ENCODE peak calls at places on chromosomes 13 and 19, in nine cellular contexts. I is iPS-NIHi11; W is BE2C; Y is immature natural killer cell; U is A549; T is C1 segment of cervical spinal cord; D is HT-29; N is stimulated activated CD4-positive, alpha-beta T cell treated with anti-CD3 and anti-CD28 coated beads, Interleukin-1b, Interleukin-23, amount 100 ng/mL, for 4 hours; P is uterus. K is an unnamed sample.
A peak's percentile ranks its signal among the peaks of the same experiment; 100 is the strongest.

GRCh38 chr19:45153339-45154063 is 7.3 kb downstream of the NKPD1 start:
- DNase-seq in I (peak; percentile 80), P (peak; percentile 42), T (no peak), Y (peak; percentile 22), N (peak; percentile 30), U (no peak), W (peak; percentile 85), D (peak; percentile 52), K (peak; percentile 11)

GRCh38 chr19:13937479-13938360 is 497 bp downstream of the PODNL1 start:
- DNase-seq in U (no peak), I (peak; percentile 44), N (no peak), T (no peak), W (no peak), P (no peak), D (no peak), Y (no peak), K (no peak)

GRCh38 chr19:38233740-38234251 is 9.8 kb upstream of the DPF1 start:
- DNase-seq in D (peak; percentile 98), U (peak; percentile 90), Y (peak; percentile 55), T (no peak), P (peak; percentile 60), I (peak; percentile 84), W (peak; percentile 89), N (peak; percentile 77), K (peak; percentile 71)

GRCh38 chr13:40639226-40639681 is 27.2 kb downstream of the FOXO1 start:
- DNase-seq in T (no peak), I (no peak), N (no peak), P (no peak), U (no peak), W (no peak), Y (no peak), D (no peak), K (no peak)

GRCh38 chr19:53078668-53079067 is 24.6 kb downstream of the ZNF160 start:
- DNase-seq in U (no peak), W (no peak), T (no peak), I (no peak), P (no peak), D (no peak), Y (no peak), N (no peak), K (no peak)

GRCh38 chr19:19259741-19260140 is 13.4 kb downstream of the TM6SF2 start:
- DNase-seq in I (peak; percentile 83), T (no peak), D (peak; percentile 11), W (peak; percentile 74), Y (no peak), N (no peak), U (peak; percentile 71), P (no peak), K (no peak)

GRCh38 chr13:111458001-111458531 is 137.6 kb downstream of the TEX29 start:
- DNase-seq in D (no peak), T (no peak), P (no peak), I (no peak), W (no peak), Y (no peak), N (no peak), U (no peak), K (no peak)

GRCh38 chr13:23020246-23020843 is 160.4 kb upstream of the SGCG start:
- DNase-seq in P (peak; percentile 23), T (no peak), Y (peak; percentile 4), I (peak; percentile 47), W (peak; percentile 29), D (peak; percentile 93), N (peak; percentile 1), U (peak; percentile 66), K (no peak)

GRCh38 chr13:36297600-36298338 is at the start of gene CCDC169:
- DNase-seq in I (peak; percentile 88), T (peak; percentile 12), U (peak; percentile 42), D (no peak), N (peak; percentile 41), W (peak; percentile 80), Y (peak; percentile 75), P (peak; percentile 61), K (peak; percentile 61)

GRCh38 chr13:113297370-113297871 is 382 bp downstream of the LAMP1 start:
- DNase-seq in W (peak; percentile 22), T (no peak), P (no peak), N (no peak), I (no peak), Y (peak; percentile 79), D (no peak), U (no peak), K (peak; percentile 56)

GRCh38 chr13:99617474-99618255 is 116.4 kb downstream of the TM9SF2 start:
- DNase-seq in D (peak; percentile 68), U (peak; percentile 67), N (no peak), I (peak; percentile 51), P (peak; percentile 37), W (peak; percentile 33), T (no peak), Y (no peak), K (no peak)

GRCh38 chr13:105598551-105598950 is 936.9 kb downstream of the EFNB2 start:
- DNase-seq in I (no peak), Y (no peak), N (no peak), T (no peak), W (no peak), P (no peak), D (no peak), U (no peak), K (no peak)

GRCh38 chr13:111165189-111165588 is 50.1 kb downstream of the ARHGEF7 start:
- DNase-seq in I (no peak), U (no peak), P (no peak), T (no peak), N (no peak), W (no peak), D (no peak), Y (no peak), K (no peak)

GRCh38 chr13:61874970-61875579 is 459.4 kb upstream of the PCDH20 start:
- DNase-seq in N (no peak), D (no peak), W (peak; percentile 24), Y (no peak), T (no peak), U (peak; percentile 0), I (no peak), P (no peak), K (no peak)

GRCh38 chr13:75372517-75372916 is 109.5 kb downstream of the TBC1D4 start:
- DNase-seq in P (no peak), T (no peak), N (no peak), I (peak; percentile 32), W (peak; percentile 32), U (peak; percentile 41), D (peak; percentile 81), Y (peak; percentile 44), K (no peak)

GRCh38 chr13:48631441-48631840 is 22.3 kb upstream of the CYSLTR2 start:
- DNase-seq in D (no peak), T (no peak), I (no peak), N (no peak), U (no peak), P (no peak), W (no peak), Y (no peak), K (no peak)

GRCh38 chr13:77985866-77986636 is 67.4 kb upstream of the EDNRB start:
- DNase-seq in T (no peak), I (no peak), W (no peak), Y (no peak), U (no peak), D (no peak), N (no peak), P (no peak), K (no peak)

GRCh38 chr13:29161653-29162052 is 341.5 kb downstream of the MTUS2 start:
- DNase-seq in Y (no peak), P (no peak), I (no peak), D (no peak), T (no peak), U (no peak), N (no peak), W (no peak), K (no peak)